ENCODE peak calls at places on chromosome 19, in nine cellular contexts. H is psoas muscle; D is adrenal gland; M is AG09309; C is CD4-positive, alpha-beta T cell; W is AG09319; V is CD8-positive, alpha-beta T cell; A is heart right ventricle; J is ascending aorta. P is an unnamed sample.

GRCh38 chr19:3302755-3303154 is 63.6 kb upstream of the NFIC start:
- DNase-seq in H (no peak), D (no peak), M (no peak), C (no peak), W (no peak), V (no peak), A (no peak), J (no peak), P (no peak)

GRCh38 chr19:4058696-4059492 is 7.8 kb downstream of the ZBTB7A start:
- DNase-seq in H (no peak), D (no peak), M (no peak), C (no peak), W (no peak), V (no peak), A (no peak), J (no peak), P (no peak)

GRCh38 chr19:16661480-16662034 is 618 bp downstream of the TMEM38A start:
- DNase-seq in H (peak; percentile 62), D (peak; percentile 50), M (no peak), C (peak; percentile 1), W (no peak), V (no peak), A (peak; percentile 71), J (no peak), P (no peak)

GRCh38 chr19:46299004-46299509 is 2.2 kb downstream of the HIF3A start:
- DNase-seq in H (peak; percentile 90), D (peak; percentile 96), M (no peak), C (no peak), W (peak; percentile 53), V (no peak), A (peak; percentile 97), J (peak; percentile 81), P (peak; percentile 66)

GRCh38 chr19:17441241-17442135 is 7.0 kb downstream of the TMEM221 start:
- DNase-seq in H (no peak), D (peak; percentile 48), M (no peak), C (no peak), W (no peak), V (peak; percentile 32), A (no peak), J (no peak), P (no peak)

GRCh38 chr19:611506-611869 is 21.8 kb downstream of the HCN2 start:
- DNase-seq in H (no peak), D (no peak), M (peak; percentile 96), C (no peak), W (no peak), V (peak; percentile 57), A (no peak), J (no peak), P (peak; percentile 83)

GRCh38 chr19:33550741-33551140 is 29.1 kb upstream of the PEPD start:
- DNase-seq in H (no peak), D (no peak), M (no peak), C (no peak), W (no peak), V (no peak), A (no peak), J (no peak), P (no peak)

GRCh38 chr19:8363803-8364771 is at the start of gene ANGPTL4:
- DNase-seq in H (peak; percentile 89), D (peak; percentile 66), M (no peak), C (no peak), W (peak; percentile 46), V (peak; percentile 39), A (peak; percentile 73), J (no peak), P (no peak)

GRCh38 chr19:3210347-3211017 is 14.0 kb upstream of the CELF5 start:
- DNase-seq in H (peak; percentile 56), D (peak; percentile 72), M (no peak), C (peak; percentile 55), W (no peak), V (peak; percentile 70), A (no peak), J (no peak), P (peak; percentile 19)

GRCh38 chr19:4555657-4556561 is 3.6 kb downstream of the SEMA6B start:
- DNase-seq in H (no peak), D (no peak), M (no peak), C (no peak), W (no peak), V (no peak), A (no peak), J (no peak), P (no peak)

GRCh38 chr19:1073956-1074511 is 7.1 kb downstream of the ARHGAP45 start:
- DNase-seq in H (no peak), D (no peak), M (no peak), C (no peak), W (no peak), V (no peak), A (no peak), J (no peak), P (no peak)

GRCh38 chr19:409515-410242 is 732 bp upstream of the C2CD4C start:
- DNase-seq in H (no peak), D (no peak), M (no peak), C (no peak), W (no peak), V (no peak), A (no peak), J (no peak), P (no peak)

GRCh38 chr19:50658438-50659317 is 9.4 kb downstream of the C19orf81 start:
- DNase-seq in H (peak; percentile 49), D (peak; percentile 79), M (no peak), C (peak; percentile 16), W (no peak), V (peak; percentile 67), A (peak; percentile 53), J (no peak), P (no peak)

GRCh38 chr19:17560205-17560595 is 4.8 kb downstream of the COLGALT1 start:
- DNase-seq in H (peak; percentile 53), D (peak; percentile 62), M (peak; percentile 87), C (no peak), W (peak; percentile 74), V (no peak), A (peak; percentile 31), J (no peak), P (peak; percentile 35)

GRCh38 chr19:51097166-51097736 is 11.0 kb downstream of the CTU1 start:
- DNase-seq in H (peak; percentile 47), D (peak; percentile 65), M (no peak), C (peak; percentile 66), W (no peak), V (peak; percentile 78), A (peak; percentile 62), J (no peak), P (peak; percentile 92)

GRCh38 chr19:2524840-2525723 is 49.2 kb downstream of the GADD45B start:
- DNase-seq in H (peak; percentile 70), D (peak; percentile 60), M (no peak), C (no peak), W (no peak), V (no peak), A (no peak), J (peak; percentile 65), P (no peak)

DNA sequence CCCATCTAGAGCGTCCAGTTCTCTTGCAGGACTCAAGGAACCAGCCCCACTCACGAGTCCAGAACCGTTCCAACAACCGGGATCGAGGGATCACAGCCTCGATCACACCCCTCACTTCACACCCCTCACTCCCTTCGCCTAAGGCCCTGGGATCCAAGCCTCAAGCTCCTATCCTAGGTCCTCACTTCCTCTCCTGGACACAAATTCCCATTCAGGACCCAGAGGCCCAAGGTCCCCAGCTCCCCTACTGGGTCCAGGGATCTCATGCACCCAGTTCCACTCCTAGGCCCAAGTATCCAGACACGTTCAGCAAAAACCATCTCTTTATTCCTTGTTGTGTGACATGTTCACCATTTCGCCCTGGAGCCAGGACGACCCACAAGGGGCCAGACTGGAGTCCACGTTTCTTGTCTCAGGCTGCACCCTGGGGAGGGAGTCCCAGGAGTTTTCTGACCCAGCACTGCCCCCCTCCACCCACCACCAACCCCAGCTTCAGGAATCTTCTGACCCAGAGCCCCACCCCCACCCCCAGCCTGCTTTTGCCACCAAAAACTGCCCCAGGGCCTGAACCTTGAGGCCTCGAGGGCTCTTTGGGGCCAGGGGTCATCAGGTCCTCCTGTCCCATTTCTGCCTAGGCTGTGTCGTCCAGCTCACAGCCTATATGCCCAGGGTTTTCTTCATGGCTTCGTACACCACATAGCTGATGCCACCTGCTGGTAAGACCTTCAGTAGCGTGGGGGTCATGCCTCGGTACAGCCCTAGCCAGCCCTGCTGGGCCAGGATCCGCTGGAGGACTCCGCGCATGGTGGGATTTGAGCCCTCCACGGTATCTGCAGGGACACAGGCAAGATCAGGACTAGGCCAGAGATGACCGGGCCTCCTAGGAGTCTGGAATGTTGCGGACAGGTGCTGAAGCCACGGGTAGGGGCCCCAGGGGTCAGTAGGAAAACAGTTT is 1.4 kb upstream of the KHSRP start:
- DNase-seq in H (no peak), D (no peak), M (no peak), C (no peak), W (no peak), V (no peak), A (no peak), J (no peak), P (no peak)
- TF ChIP-seq CTCF in H (no peak), D (no peak), M (no peak), C (no peak), W (no peak), V (no peak), A (no peak), J (no peak), P (no peak)

GRCh38 chr19:36973021-36973843 is 57.1 kb downstream of the ZNF568 start:
- DNase-seq in H (peak; percentile 84), D (peak; percentile 90), M (peak; percentile 11), C (peak; percentile 63), W (peak; percentile 34), V (peak; percentile 77), A (peak; percentile 89), J (peak; percentile 30), P (peak; percentile 67)
- TF ChIP-seq CTCF in H (peak; percentile 64), D (peak; percentile 91), M (peak; percentile 89), C (peak; percentile 97), W (peak; percentile 87), V (no peak), A (peak; percentile 93), J (peak; percentile 94), P (peak; percentile 95)

GRCh38 chr19:45254044-45254531 is 3.0 kb downstream of the MARK4 start:
- DNase-seq in H (no peak), D (no peak), M (no peak), C (no peak), W (no peak), V (no peak), A (no peak), J (no peak), P (no peak)
- TF ChIP-seq CTCF in H (peak; percentile 4), D (no peak), M (peak; percentile 24), C (no peak), W (peak; percentile 17), V (peak; percentile 19), A (peak; percentile 14), J (no peak), P (peak; percentile 42)

GRCh38 chr19:10566408-10566657 is 523 bp upstream of the KRI1 start:
- DNase-seq in H (no peak), D (no peak), M (no peak), C (no peak), W (no peak), V (no peak), A (no peak), J (no peak), P (no peak)

GRCh38 chr19:10565028-10565566 is 713 bp downstream of the KRI1 start:
- DNase-seq in H (peak; percentile 52), D (peak; percentile 45), M (no peak), C (peak; percentile 39), W (no peak), V (peak; percentile 56), A (peak; percentile 33), J (no peak), P (no peak)

GRCh38 chr19:10566658-10567410 is 1.0 kb upstream of the KRI1 start:
- DNase-seq in H (no peak), D (peak; percentile 68), M (no peak), C (peak; percentile 37), W (no peak), V (peak; percentile 53), A (no peak), J (no peak), P (no peak)

GRCh38 chr19:10567696-10568443 is 909 bp downstream of the CDKN2D start:
- DNase-seq in H (no peak), D (no peak), M (no peak), C (no peak), W (no peak), V (no peak), A (no peak), J (no peak), P (no peak)

GRCh38 chr19:10565567-10566407 is at the start of gene KRI1:
- DNase-seq in H (peak; percentile 98), D (peak; percentile 99), M (peak; percentile 87), C (peak; percentile 99), W (peak; percentile 95), V (peak; percentile 99), A (peak; percentile 98), J (peak; percentile 94), P (peak; percentile 79)
- TF ChIP-seq CTCF in H (peak; percentile 33), D (no peak), M (no peak), C (no peak), W (no peak), V (no peak), A (peak; percentile 50), J (peak; percentile 17), P (peak; percentile 62)